ENCODE peak calls at places on chromosome 21, in six cellular contexts. U is heart right ventricle, B is psoas muscle, O is right atrium auricular region, C is osteoblast, J is transverse colon. R is an unnamed sample.

GRCh38 chr21:26177187-26177586 is 6.6 kb upstream of the APP start:
- DNase-seq in U (peak; percentile 28), B (no peak), O (no peak), C (peak; percentile 51), J (no peak), R (no peak)

GRCh38 chr21:34008618-34009017 is 64.8 kb upstream of the MRPS6 start:
- DNase-seq in U (no peak), B (no peak), O (no peak), C (no peak), J (no peak), R (no peak)

GRCh38 chr21:32682696-32683474 is 44.9 kb downstream of the SYNJ1 start:
- DNase-seq in U (no peak), B (no peak), O (no peak), C (no peak), J (no peak), R (no peak)

GRCh38 chr21:37415938-37416337 is 49.4 kb downstream of the DYRK1A start:
- DNase-seq in U (no peak), B (no peak), O (no peak), C (no peak), J (no peak), R (no peak)

GRCh38 chr21:36664678-36665022 is 34.3 kb upstream of the SIM2 start:
- DNase-seq in U (no peak), B (peak; percentile 18), O (no peak), C (peak; percentile 74), J (no peak), R (no peak)

GRCh38 chr21:33865176-33865575 is 50.4 kb downstream of the ATP5PO start:
- DNase-seq in U (no peak), B (no peak), O (no peak), C (no peak), J (no peak), R (no peak)

GRCh38 chr21:36596174-36596573 is 102.7 kb upstream of the SIM2 start:
- DNase-seq in U (no peak), B (no peak), O (no peak), C (no peak), J (no peak), R (no peak)

GRCh38 chr21:32712043-32712442 is 15.8 kb downstream of the SYNJ1 start:
- DNase-seq in U (no peak), B (no peak), O (no peak), C (no peak), J (peak; percentile 20), R (no peak)

GRCh38 chr21:36859744-36860501 is 106.5 kb downstream of the HLCS start:
- DNase-seq in U (peak; percentile 88), B (peak; percentile 72), O (peak; percentile 80), C (peak; percentile 65), J (peak; percentile 79), R (no peak)

GRCh38 chr21:41706678-41707077 is 60.2 kb downstream of the RIPK4 start:
- DNase-seq in U (no peak), B (no peak), O (no peak), C (no peak), J (peak; percentile 69), R (no peak)

GRCh38 chr21:41705546-41706262 is 61.1 kb downstream of the RIPK4 start:
- DNase-seq in U (no peak), B (no peak), O (no peak), C (no peak), J (no peak), R (no peak)

GRCh38 chr21:41707231-41707988 is 59.4 kb downstream of the RIPK4 start:
- DNase-seq in U (no peak), B (no peak), O (no peak), C (no peak), J (no peak), R (no peak)

GRCh38 chr21:41703857-41704501 is 62.9 kb downstream of the RIPK4 start:
- DNase-seq in U (no peak), B (no peak), O (no peak), C (no peak), J (peak; percentile 87), R (no peak)

GRCh38 chr21:41706263-41706639 is 60.6 kb downstream of the RIPK4 start:
- DNase-seq in U (no peak), B (no peak), O (no peak), C (no peak), J (peak; percentile 45), R (no peak)
- H3K27ac ChIP-seq in U (no peak overlapping the region), B (no peak overlapping the region), O (no peak overlapping the region), C (no peak overlapping the region), J (peak overlapping the region; percentile 74), R (no peak overlapping the region)

GRCh38 chr21:35506352-35506751 is 457.2 kb upstream of the RUNX1 start:
- DNase-seq in U (no peak), B (no peak), O (no peak), C (no peak), J (no peak), R (no peak)
- TF ChIP-seq CTCF in U (no peak), B (no peak), O (no peak), C (no peak), J (no peak), R (no peak)

DNA sequence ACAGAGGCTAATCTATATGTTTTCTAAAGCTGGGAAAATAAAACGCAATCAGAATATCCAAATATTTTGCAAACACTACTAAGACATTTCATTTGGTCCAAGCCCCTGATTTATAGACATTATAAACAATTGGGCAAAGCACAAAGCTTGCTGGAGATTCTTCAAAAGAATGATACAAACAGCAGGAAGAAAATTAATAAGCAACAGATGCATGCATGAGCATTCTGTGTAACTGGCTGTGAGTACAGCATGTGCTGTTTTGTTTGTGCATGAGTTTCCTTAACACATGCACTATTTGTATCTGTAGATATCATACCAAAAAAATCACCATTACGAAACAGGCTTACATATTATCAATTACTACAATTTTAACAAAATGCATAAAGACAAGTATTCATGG is 552.8 kb downstream of the LTN1 start:
- DNase-seq in U (no peak), B (no peak), O (no peak), C (no peak), J (no peak), R (no peak)
- H3K4me1 ChIP-seq in U (no peaks in the 10 kb centered on the region), B (no peaks in the 10 kb centered on the region), O (no peaks in the 10 kb centered on the region), C (peaks cover 48% of the 10 kb centered on the region), J (no peaks in the 10 kb centered on the region), R (no peaks in the 10 kb centered on the region)

DNA sequence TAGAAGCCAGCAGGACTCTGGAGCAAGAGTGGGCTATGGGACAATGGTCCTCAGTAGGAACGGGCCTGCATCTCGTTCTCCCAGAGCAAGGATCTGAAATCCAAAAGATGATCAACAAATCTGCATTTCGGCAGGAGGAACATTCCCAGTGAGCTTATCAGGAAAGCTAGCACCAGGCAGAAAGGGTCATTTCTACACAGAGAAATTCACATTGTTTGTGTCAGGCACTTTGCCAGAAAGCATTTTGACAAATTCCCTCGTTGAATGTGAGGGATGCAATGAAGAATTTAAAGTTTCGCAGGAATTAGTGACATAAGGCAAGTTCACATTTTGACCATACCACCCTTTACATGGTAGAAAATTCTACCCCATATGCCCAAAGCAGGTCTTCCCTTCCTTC is 31.6 kb upstream of the ETS2 start:
- DNase-seq in U (no peak), B (no peak), O (no peak), C (no peak), J (no peak), R (no peak)
- H3K27ac ChIP-seq in U (no peak overlapping the region), B (no peak overlapping the region), O (peak overlapping the region; percentile 40), C (peak overlapping the region; percentile 40), J (no peak overlapping the region), R (no peak overlapping the region)

GRCh38 chr21:43659136-43660000 is at the start of the genes HSF2BP and RRP1B:
- DNase-seq in U (peak; percentile 76), B (peak; percentile 88), O (peak; percentile 72), C (peak; percentile 100), J (peak; percentile 86), R (peak; percentile 73)
- TF ChIP-seq CTCF in U (no peak), B (no peak), O (no peak), C (no peak), J (no peak), R (no peak)

DNA sequence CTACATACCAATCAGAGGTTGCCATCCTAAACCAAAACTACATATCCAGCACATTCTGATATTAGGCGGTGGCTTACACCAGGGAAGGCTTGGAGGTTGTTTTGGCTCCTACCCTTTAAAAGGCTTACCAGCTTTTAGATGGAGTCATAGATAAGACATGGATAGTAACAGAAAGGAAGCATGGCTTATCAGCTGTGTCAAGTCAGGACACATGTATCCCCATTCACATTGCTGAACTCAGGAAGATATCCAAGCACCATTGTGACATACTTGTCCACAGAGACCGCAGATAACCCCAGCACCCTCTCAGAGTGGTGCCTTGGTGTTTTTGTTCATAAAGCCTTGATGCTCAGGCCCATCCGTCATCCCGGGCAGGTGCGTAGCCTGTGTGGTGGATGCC is 39.7 kb downstream of the ADARB1 start:
- DNase-seq in U (no peak), B (no peak), O (no peak), C (no peak), J (no peak), R (no peak)
- H3K4me1 ChIP-seq in U (peaks cover 55% of the 10 kb centered on the region), B (peaks cover 29% of the 10 kb centered on the region), O (peaks cover 69% of the 10 kb centered on the region), C (peaks cover 12% of the 10 kb centered on the region), J (peaks cover 31% of the 10 kb centered on the region), R (peaks cover 29% of the 10 kb centered on the region)

GRCh38 chr21:42317341-42317741 is 2.1 kb upstream of the TFF3 start:
- DNase-seq in U (no peak), B (no peak), O (peak; percentile 42), C (peak; percentile 4), J (peak; percentile 66), R (no peak)
- H3K27ac ChIP-seq in U (no peak overlapping the region), B (no peak overlapping the region), O (no peak overlapping the region), C (no peak overlapping the region), J (peak overlapping the region; percentile 83), R (no peak overlapping the region)

GRCh38 chr21:39799178-39799577 is 54.2 kb downstream of the IGSF5 start:
- DNase-seq in U (peak; percentile 20), B (no peak), O (no peak), C (no peak), J (peak; percentile 7), R (no peak)
- TF ChIP-seq CTCF in U (no peak), B (no peak), O (no peak), C (no peak), J (no peak), R (no peak)

DNA sequence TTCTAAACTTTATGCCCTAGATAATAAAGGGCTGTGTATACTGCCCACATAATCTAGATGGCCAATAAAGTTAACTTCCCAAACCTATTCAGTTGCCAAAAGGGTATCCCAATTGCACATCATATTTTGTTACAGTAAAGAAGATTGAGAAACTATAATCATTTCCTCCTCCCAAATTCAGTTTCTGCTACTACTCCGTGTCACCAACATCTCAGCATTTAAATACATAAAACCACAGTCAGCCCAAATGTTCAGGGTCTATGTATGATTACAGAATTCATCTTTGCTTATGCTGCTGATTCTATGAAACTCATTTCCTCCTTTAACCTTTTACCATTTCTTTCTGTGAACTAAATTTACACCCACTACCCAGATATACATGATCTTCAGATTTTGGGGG is 28.6 kb downstream of the NRIP1 start:
- DNase-seq in U (no peak), B (no peak), O (no peak), C (no peak), J (no peak), R (no peak)
- H3K4me1 ChIP-seq in U (peaks cover 8% of the 10 kb centered on the region), B (peaks cover 41% of the 10 kb centered on the region), O (peaks cover 12% of the 10 kb centered on the region), C (peaks cover 13% of the 10 kb centered on the region), J (peaks cover 51% of the 10 kb centered on the region), R (peaks cover 5% of the 10 kb centered on the region)

GRCh38 chr21:42844411-42845113 is 34.8 kb downstream of the WDR4 start:
- DNase-seq in U (peak; percentile 68), B (peak; percentile 43), O (no peak), C (peak; percentile 78), J (no peak), R (no peak)
- H3K27ac ChIP-seq in U (peak overlapping the region; percentile 47), B (peak overlapping the region; percentile 9), O (no peak overlapping the region), C (no peak overlapping the region), J (no peak overlapping the region), R (no peak overlapping the region)

R was measured in CD8-positive, alpha-beta T cell.